ENCODE peak calls at places on chromosomes 7 and 10, in seven cellular contexts. One of them, this sample, is unnamed.

GRCh38 chr7:89511900-89512299 is 642.4 kb upstream of the STEAP1 start:
- DNase-seq in EH: no peak
- DNase-seq in trophoblast cell: no peak
- DNase-seq in SW480: no peak
- DNase-seq in NCI-H146: no peak
- DNase-seq in coronary artery: no peak
- DNase-seq in DMS153: no peak
- DNase-seq in this sample: no peak

GRCh38 chr10:44725404-44725803 is 185.7 kb upstream of the TMEM72 start:
- DNase-seq in NCI-H146: no peak
- DNase-seq in trophoblast cell: no peak
- DNase-seq in EH: peak; percentile 77
- DNase-seq in coronary artery: no peak
- DNase-seq in DMS153: no peak
- DNase-seq in SW480: no peak
- DNase-seq in this sample: no peak

GRCh38 chr10:56255298-56255697 is 105.8 kb downstream of the ZWINT start:
- DNase-seq in trophoblast cell: no peak
- DNase-seq in DMS153: no peak
- DNase-seq in EH: no peak
- DNase-seq in NCI-H146: no peak
- DNase-seq in coronary artery: no peak
- DNase-seq in SW480: no peak
- DNase-seq in this sample: no peak

GRCh38 chr10:79246209-79246581 is 101.1 kb upstream of the PPIF start:
- DNase-seq in EH: no peak
- DNase-seq in trophoblast cell: no peak
- DNase-seq in NCI-H146: no peak
- DNase-seq in coronary artery: peak; percentile 98
- DNase-seq in DMS153: peak; percentile 22
- DNase-seq in SW480: no peak
- DNase-seq in this sample: no peak

GRCh38 chr10:96299383-96299782 is 4.9 kb upstream of the DNTT start:
- DNase-seq in SW480: no peak
- DNase-seq in DMS153: no peak
- DNase-seq in trophoblast cell: no peak
- DNase-seq in coronary artery: no peak
- DNase-seq in EH: no peak
- DNase-seq in NCI-H146: no peak
- DNase-seq in this sample: no peak

GRCh38 chr10:4034907-4035581 is 250.0 kb upstream of the KLF6 start:
- DNase-seq in NCI-H146: peak; percentile 35
- DNase-seq in DMS153: no peak
- DNase-seq in coronary artery: no peak
- DNase-seq in SW480: peak; percentile 13
- DNase-seq in trophoblast cell: no peak
- DNase-seq in EH: peak; percentile 73
- DNase-seq in this sample: no peak

GRCh38 chr10:30705625-30706149 is 76.1 kb upstream of the LYZL2 start:
- DNase-seq in DMS153: no peak
- DNase-seq in trophoblast cell: no peak
- DNase-seq in NCI-H146: no peak
- DNase-seq in coronary artery: no peak
- DNase-seq in EH: no peak
- DNase-seq in SW480: no peak
- DNase-seq in this sample: no peak

GRCh38 chr7:113799896-113800295 is 118.9 kb downstream of the PPP1R3A start:
- DNase-seq in NCI-H146: no peak
- DNase-seq in trophoblast cell: no peak
- DNase-seq in EH: no peak
- DNase-seq in coronary artery: no peak
- DNase-seq in DMS153: peak; percentile 86
- DNase-seq in SW480: no peak
- DNase-seq in this sample: no peak

GRCh38 chr10:12321641-12322040 is 27.7 kb upstream of the CAMK1D start:
- DNase-seq in SW480: peak; percentile 35
- DNase-seq in NCI-H146: peak; percentile 64
- DNase-seq in DMS153: no peak
- DNase-seq in EH: no peak
- DNase-seq in coronary artery: no peak
- DNase-seq in trophoblast cell: peak; percentile 89
- DNase-seq in this sample: no peak

GRCh38 chr7:154994996-154995395 is 7.9 kb downstream of the PAXIP1 start:
- DNase-seq in DMS153: no peak
- DNase-seq in trophoblast cell: no peak
- DNase-seq in SW480: no peak
- DNase-seq in NCI-H146: no peak
- DNase-seq in coronary artery: no peak
- DNase-seq in EH: no peak
- DNase-seq in this sample: no peak